ENCODE peak calls at places on chromosomes 11 and 22, in ten cellular contexts. K, V, R, U, X, O, Y, N, W and L are unnamed samples.

GRCh38 chr11:58926695-58927094 is 12.6 kb upstream of the GLYATL1 start:
- DNase-seq in K (no peak), V (no peak), R (no peak), U (no peak), X (peak; percentile 75), O (no peak), Y (no peak), N (peak; percentile 15), W (no peak), L (no peak)

GRCh38 chr11:69655479-69656394 is 14.8 kb downstream of the CCND1 start:
- DNase-seq in K (peak; percentile 55), V (no peak), R (peak; percentile 8), U (no peak), X (no peak), O (no peak), Y (no peak), N (no peak), W (peak; percentile 32), L (no peak)

GRCh38 chr22:40331706-40332105 is 14.6 kb upstream of the ADSL start:
- DNase-seq in K (no peak), V (no peak), R (no peak), U (no peak), X (no peak), O (no peak), Y (no peak), N (no peak), W (no peak), L (no peak)

GRCh38 chr11:59550842-59551650 is 39.7 kb downstream of the OR4D9 start:
- DNase-seq in K (peak; percentile 76), V (peak; percentile 75), R (peak; percentile 59), U (peak; percentile 60), X (peak; percentile 83), O (peak; percentile 96), Y (peak; percentile 89), N (peak; percentile 78), W (peak; percentile 85), L (no peak)

GRCh38 chr22:46115388-46115678 is 35.0 kb upstream of the PPARA start:
- DNase-seq in K (no peak), V (no peak), R (no peak), U (no peak), X (no peak), O (no peak), Y (no peak), N (no peak), W (no peak), L (no peak)

GRCh38 chr11:29623144-29623722 is 393.6 kb downstream of the KCNA4 start:
- DNase-seq in K (no peak), V (no peak), R (no peak), U (no peak), X (no peak), O (peak; percentile 95), Y (no peak), N (no peak), W (no peak), L (no peak)

GRCh38 chr22:42365337-42365865 is 66.8 kb downstream of the NFAM1 start:
- DNase-seq in K (peak; percentile 81), V (no peak), R (no peak), U (no peak), X (peak; percentile 15), O (peak; percentile 62), Y (no peak), N (no peak), W (no peak), L (no peak)

GRCh38 chr11:11722861-11723260 is 101.1 kb upstream of the GALNT18 start:
- DNase-seq in K (no peak), V (no peak), R (no peak), U (no peak), X (no peak), O (peak; percentile 24), Y (no peak), N (no peak), W (no peak), L (no peak)

GRCh38 chr11:86669424-86669823 is 3.0 kb downstream of the ME3 start:
- DNase-seq in K (no peak), V (no peak), R (no peak), U (no peak), X (no peak), O (no peak), Y (no peak), N (no peak), W (no peak), L (no peak)

GRCh38 chr11:92048415-92048814 is 176.2 kb upstream of the FAT3 start:
- DNase-seq in K (peak; percentile 55), V (no peak), R (no peak), U (no peak), X (peak; percentile 6), O (no peak), Y (no peak), N (no peak), W (no peak), L (no peak)

GRCh38 chr11:65437436-65438227 is 15.0 kb downstream of the NEAT1 start:
- DNase-seq in K (no peak), V (no peak), R (no peak), U (no peak), X (no peak), O (no peak), Y (no peak), N (no peak), W (no peak), L (no peak)

GRCh38 chr22:24590596-24591173 is 2.2 kb downstream of the LRRC75B start:
- DNase-seq in K (no peak), V (no peak), R (no peak), U (no peak), X (no peak), O (no peak), Y (no peak), N (no peak), W (no peak), L (no peak)

GRCh38 chr11:48081151-48082010 is 101.0 kb downstream of the PTPRJ start:
- DNase-seq in K (no peak), V (no peak), R (no peak), U (no peak), X (peak; percentile 92), O (no peak), Y (no peak), N (no peak), W (no peak), L (no peak)

GRCh38 chr11:86938900-86939880 is 16.0 kb downstream of the FZD4 start:
- DNase-seq in K (no peak), V (peak; percentile 37), R (no peak), U (no peak), X (no peak), O (peak; percentile 81), Y (no peak), N (no peak), W (peak; percentile 75), L (no peak)

GRCh38 chr11:62141111-62142042 is 17.6 kb downstream of the INCENP start:
- DNase-seq in K (no peak), V (no peak), R (no peak), U (no peak), X (no peak), O (no peak), Y (peak; percentile 66), N (no peak), W (no peak), L (no peak)

GRCh38 chr22:36411589-36412258 is 24.0 kb upstream of the MYH9 start:
- DNase-seq in K (peak; percentile 34), V (no peak), R (no peak), U (no peak), X (no peak), O (no peak), Y (no peak), N (no peak), W (no peak), L (no peak)
- TF ChIP-seq CTCF in K (no peak), V (no peak), R (no peak), U (no peak), X (no peak), O (no peak), Y (no peak), N (no peak), W (no peak), L (no peak)

GRCh38 chr11:97966901-97967300 is 1053.8 kb upstream of the CNTN5 start:
- DNase-seq in K (no peak), V (no peak), R (no peak), U (no peak), X (no peak), O (no peak), Y (no peak), N (no peak), W (no peak), L (no peak)
- TF ChIP-seq CTCF in K (no peak), V (no peak), R (no peak), U (no peak), X (no peak), O (no peak), Y (no peak), N (no peak), W (no peak), L (no peak)

DNA sequence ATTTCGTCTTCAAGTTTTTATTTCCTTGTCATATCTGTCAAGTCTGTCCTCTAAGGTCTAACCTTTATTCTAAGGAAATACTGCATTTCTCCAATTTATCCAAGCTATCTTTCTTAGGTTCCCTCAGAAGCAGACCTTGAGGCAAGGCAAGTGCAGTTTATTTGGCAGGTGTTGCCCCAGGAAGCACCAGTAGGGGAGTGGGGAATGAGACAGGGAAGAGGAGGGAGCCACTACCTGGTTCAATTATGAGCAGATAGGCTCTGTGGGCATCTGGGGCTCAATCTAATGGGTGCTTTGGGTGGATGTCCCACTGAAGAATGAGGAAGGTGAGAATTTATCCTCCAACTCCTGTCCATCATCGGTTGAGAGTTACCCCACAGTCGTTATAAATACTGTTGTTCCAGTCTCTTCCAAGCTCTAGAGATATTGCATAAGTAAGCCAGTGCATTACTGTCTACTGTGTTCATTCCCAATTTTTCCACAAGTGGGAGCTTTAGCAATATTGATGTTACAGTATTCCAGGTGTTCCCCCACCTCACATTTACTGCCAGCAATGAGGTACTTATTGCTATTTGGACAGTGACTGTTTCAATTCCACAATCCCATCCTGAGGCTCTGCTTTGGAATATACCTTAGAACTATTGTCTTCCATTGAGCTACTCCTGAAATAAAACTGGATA is 154.9 kb upstream of the CEP126 start:
- DNase-seq in K (no peak), V (no peak), R (no peak), U (no peak), X (no peak), O (peak; percentile 8), Y (no peak), N (no peak), W (peak; percentile 64), L (no peak)
- TF ChIP-seq CTCF in K (no peak), V (no peak), R (no peak), U (no peak), X (peak; percentile 27), O (no peak), Y (peak; percentile 49), N (peak; percentile 46), W (peak; percentile 51), L (peak; percentile 15)

DNA sequence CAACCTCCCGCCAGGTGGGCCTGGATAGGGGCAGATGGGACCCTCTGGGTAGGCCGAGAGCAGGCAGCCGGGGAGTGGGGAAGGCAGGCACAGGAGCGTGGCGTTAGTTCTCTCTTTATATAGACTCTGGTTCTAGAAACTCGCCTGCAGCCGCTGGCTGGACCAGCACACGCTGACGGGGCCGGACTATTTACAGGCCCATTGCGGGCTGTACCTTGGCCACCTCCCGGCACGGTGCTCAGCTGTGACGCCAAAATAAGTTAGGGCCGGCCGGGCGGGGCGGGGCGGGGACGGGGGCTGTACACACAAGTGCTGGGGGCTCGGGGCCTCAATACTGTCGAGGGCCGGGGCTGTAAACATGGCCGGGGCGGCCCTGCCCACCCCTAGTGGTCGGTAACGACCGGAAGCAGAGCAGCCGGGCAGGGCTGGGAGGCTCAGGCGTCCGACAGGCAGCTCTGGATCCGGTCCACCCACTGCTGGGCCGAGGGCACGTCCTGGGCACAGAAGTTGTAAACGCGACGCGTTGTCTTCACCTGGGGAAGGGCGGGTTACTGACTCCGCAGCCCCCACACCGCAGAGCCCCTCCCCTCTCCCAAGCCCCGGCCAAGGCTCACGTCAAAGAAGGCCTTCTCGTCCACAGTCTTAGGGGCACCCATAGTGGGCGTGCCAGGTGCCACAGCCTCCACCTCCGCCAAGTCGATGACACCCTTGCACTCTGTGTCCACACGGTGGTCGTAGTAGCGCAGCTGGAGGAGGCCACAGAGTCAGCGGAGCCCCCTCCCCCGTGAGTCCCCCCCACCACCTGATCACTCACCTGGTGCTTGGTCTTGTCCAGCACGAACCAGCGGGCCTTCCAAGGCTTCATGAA is 27.9 kb downstream of the SBF1 start:
- DNase-seq in K (no peak), V (no peak), R (no peak), U (no peak), X (no peak), O (no peak), Y (no peak), N (no peak), W (no peak), L (no peak)
- TF ChIP-seq CTCF in K (no peak), V (no peak), R (no peak), U (no peak), X (no peak), O (no peak), Y (no peak), N (no peak), W (no peak), L (no peak)